ENCODE peak calls at places on chromosome 12, in seven cellular contexts. E is lung microvascular endothelial cell, N is T1000, O is left colon, T is colonic mucosa, F is NCI-H1417, B is glutamatergic neuron. R is an unnamed sample.

GRCh38 chr12:936377-937345 is 12.8 kb downstream of the RAD52 start:
- DNase-seq in B (no peak), F (no peak), O (no peak), N (no peak), E (no peak), T (no peak), R (no peak)

GRCh38 chr12:109718390-109718789 is 4.8 kb downstream of the FAM222A start:
- DNase-seq in O (no peak), E (no peak), F (peak), N (no peak), B (peak), T (no peak), R (no peak)

GRCh38 chr12:124379938-124380754 is 85.3 kb downstream of the RFLNA start:
- DNase-seq in N (peak), E (peak), O (peak), B (no peak), T (no peak), F (no peak), R (no peak)

GRCh38 chr12:64733857-64734256 is 25.3 kb downstream of the GNS start:
- DNase-seq in F (no peak), B (no peak), T (no peak), N (peak), E (no peak), O (no peak), R (peak)

GRCh38 chr12:95996034-95996658 is at the start of gene HAL:
- DNase-seq in O (peak), E (no peak), T (peak), B (no peak), F (no peak), N (no peak), R (no peak)

GRCh38 chr12:84793558-84794367 is 118.8 kb downstream of the SLC6A15 start:
- DNase-seq in B (no peak), F (no peak), O (no peak), T (no peak), N (no peak), E (no peak), R (no peak)

GRCh38 chr12:22899184-22899583 is 274.2 kb downstream of the ETNK1 start:
- DNase-seq in T (no peak), N (no peak), E (no peak), F (no peak), O (no peak), B (no peak), R (no peak)

GRCh38 chr12:107906719-107907118 is 132.2 kb downstream of the ASCL4 start:
- DNase-seq in T (no peak), F (no peak), N (no peak), B (no peak), O (no peak), E (no peak), R (no peak)

GRCh38 chr12:91667698-91668097 is 477.9 kb downstream of the BTG1 start:
- DNase-seq in F (no peak), O (no peak), T (no peak), B (no peak), N (no peak), E (no peak), R (no peak)

GRCh38 chr12:68521321-68521839 is 89.3 kb upstream of the RAP1B start:
- DNase-seq in B (no peak), T (no peak), E (peak), O (no peak), F (no peak), N (no peak), R (peak)

GRCh38 chr12:46516933-46517578 is 144.5 kb upstream of the SLC38A2 start:
- DNase-seq in F (no peak), N (no peak), E (no peak), B (no peak), O (no peak), T (no peak), R (no peak)

GRCh38 chr12:117561990-117562389 is 200.6 kb upstream of the NOS1 start:
- DNase-seq in O (no peak), F (no peak), T (no peak), N (no peak), E (no peak), B (no peak), R (no peak)

GRCh38 chr12:43847427-43847826 is 11.5 kb downstream of the TMEM117 start:
- DNase-seq in N (no peak), T (no peak), O (no peak), F (no peak), B (no peak), E (no peak), R (peak)

GRCh38 chr12:40622246-40622838 is 69.9 kb upstream of the CNTN1 start:
- DNase-seq in T (peak), F (peak), N (peak), O (no peak), B (peak), E (peak), R (peak)

GRCh38 chr12:86719381-86719780 is 463.2 kb upstream of the MGAT4C start:
- DNase-seq in B (no peak), T (no peak), O (no peak), N (no peak), E (peak), F (no peak), R (no peak)

GRCh38 chr12:126874427-126875026 is 1392.4 kb upstream of the TMEM132C start:
- DNase-seq in T (peak), O (peak), B (peak), N (no peak), E (peak), F (peak), R (peak)

GRCh38 chr12:53579545-53579955 is 46.6 kb downstream of the ATF7 start:
- DNase-seq in F (no peak), B (no peak), O (no peak), N (no peak), E (no peak), T (no peak), R (no peak)

GRCh38 chr12:117347588-117347987 is 13.8 kb downstream of the NOS1 start:
- DNase-seq in F (no peak), N (no peak), E (no peak), O (no peak), B (no peak), T (no peak), R (no peak)

GRCh38 chr12:66066071-66066928 is 64.2 kb downstream of the LLPH start:
- DNase-seq in F (peak), N (no peak), B (no peak), E (no peak), O (no peak), T (no peak), R (peak)

GRCh38 chr12:39277416-39277815 is 165.5 kb downstream of the KIF21A start:
- DNase-seq in N (no peak), T (no peak), E (no peak), O (no peak), F (no peak), B (no peak), R (no peak)

GRCh38 chr12:110532644-110533043 is 30.5 kb downstream of the RAD9B start:
- DNase-seq in B (no peak), O (no peak), N (no peak), E (no peak), F (no peak), T (no peak), R (no peak)

GRCh38 chr12:114439833-114440449 is 34.0 kb upstream of the TBX5 start:
- DNase-seq in B (peak), E (no peak), T (no peak), F (no peak), N (no peak), O (no peak), R (no peak)

GRCh38 chr12:93825926-93826599 is 148.9 kb downstream of the CRADD start:
- DNase-seq in T (no peak), N (no peak), E (no peak), F (no peak), B (no peak), O (no peak), R (no peak)

GRCh38 chr12:49741882-49742620 is 694 bp downstream of the TMBIM6 start:
- DNase-seq in F (no peak), O (peak), N (peak), B (peak), E (peak), T (peak), R (peak)

GRCh38 chr12:11697670-11698387 is 48.4 kb downstream of the ETV6 start:
- DNase-seq in N (no peak), T (no peak), O (no peak), E (peak), F (no peak), B (no peak), R (no peak)

GRCh38 chr12:19248929-19249602 is 119.5 kb downstream of the PLEKHA5 start:
- DNase-seq in T (no peak), B (no peak), N (no peak), O (no peak), E (no peak), F (no peak), R (no peak)

GRCh38 chr12:114691196-114691595 is 7.2 kb upstream of the TBX3 start:
- DNase-seq in E (no peak), T (no peak), F (no peak), O (no peak), B (no peak), N (no peak), R (no peak)

GRCh38 chr12:15599266-15600037 is 189.7 kb downstream of the EPS8 start:
- DNase-seq in N (no peak), E (peak), T (no peak), F (no peak), B (no peak), O (no peak), R (no peak)

GRCh38 chr12:86117711-86118110 is 138.5 kb downstream of the MGAT4C start:
- DNase-seq in N (no peak), O (no peak), F (no peak), T (no peak), E (no peak), B (no peak), R (no peak)

GRCh38 chr12:54428050-54429013 is 9.3 kb upstream of the ITGA5 start:
- DNase-seq in N (peak), O (peak), T (no peak), F (no peak), E (peak), B (no peak), R (no peak)

R was measured in Caki2.